ENCODE peak calls at places on chromosomes 2 and 18, in four cellular contexts. W is HepG2, N is H1, E is GM12878. G is an unnamed sample.

GRCh38 chr2:207513577-207514257 is 16.0 kb upstream of the CREB1 start:
- DNase-seq in W (no peak), E (no peak), N (no peak), G (no peak)

GRCh38 chr2:179528576-179529069 is 264.0 kb upstream of the SESTD1 start:
- DNase-seq in N (no peak), E (no peak), W (peak; percentile 57), G (no peak)

GRCh38 chr2:5748941-5749731 is 57.0 kb downstream of the SOX11 start:
- DNase-seq in E (no peak), N (no peak), W (no peak), G (no peak)

GRCh38 chr2:137207030-137207429 is 441.7 kb downstream of the THSD7B start:
- DNase-seq in N (no peak), E (no peak), W (no peak), G (no peak)

GRCh38 chr18:23283933-23284430 is 148.7 kb downstream of the CABLES1 start:
- DNase-seq in W (peak; percentile 65), E (peak; percentile 86), N (peak; percentile 57), G (peak; percentile 87)

GRCh38 chr2:225429718-225430117 is 30.2 kb downstream of the NYAP2 start:
- DNase-seq in E (no peak), N (no peak), W (no peak), G (no peak)

GRCh38 chr2:26241928-26242436 is 2.5 kb downstream of the HADHA start:
- DNase-seq in E (no peak), N (no peak), W (no peak), G (no peak)

GRCh38 chr18:23864620-23865019 is 149.9 kb upstream of the TTC39C start:
- DNase-seq in E (no peak), W (no peak), N (no peak), G (no peak)

GRCh38 chr18:72075040-72075439 is 469.1 kb downstream of the CBLN2 start:
- DNase-seq in E (no peak), W (no peak), N (no peak), G (no peak)

GRCh38 chr2:240197439-240198139 is 57.1 kb upstream of the OTOS start:
- DNase-seq in W (no peak), E (no peak), N (no peak), G (no peak)

GRCh38 chr2:69372767-69373166 is 14.3 kb downstream of the GFPT1 start:
- DNase-seq in N (no peak), E (no peak), W (no peak), G (no peak)

DNA sequence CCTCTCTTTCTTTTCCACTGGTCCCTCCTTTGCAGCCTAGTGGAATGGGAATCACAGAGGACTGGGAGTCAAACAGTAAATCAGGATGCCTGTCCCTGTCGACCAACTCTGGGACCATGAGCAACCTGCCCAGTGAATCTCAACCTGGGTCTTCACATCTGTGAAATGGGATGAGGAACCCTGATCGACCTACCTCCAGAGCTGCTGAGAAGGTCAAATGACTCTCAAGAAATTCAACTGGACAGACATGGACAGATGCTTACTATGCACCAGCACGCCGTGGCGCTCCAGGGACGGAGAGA is 73.3 kb upstream of the TAF1B start:
- DNase-seq in W (no peak), N (no peak), E (no peak), G (no peak)
- H3K9ac ChIP-seq in W (no peak overlapping the region), N (no peak overlapping the region), E (no peak overlapping the region), G (peak overlapping the region; percentile 21)

GRCh38 chr18:52408800-52409302 is 68.9 kb downstream of the DCC start:
- DNase-seq in E (no peak), N (no peak), W (no peak), G (no peak)

GRCh38 chr18:52409732-52410131 is 69.7 kb downstream of the DCC start:
- DNase-seq in N (no peak), E (peak; percentile 40), W (peak; percentile 12), G (no peak)
- TF ChIP-seq SUZ12 in N (no peak), E (no peak), W (no peak), G (no peak)

GRCh38 chr2:36915627-36916026 is 50.7 kb downstream of the STRN start:
- DNase-seq in E (no peak), N (no peak), W (no peak), G (no peak)

GRCh38 chr2:36919041-36919837 is 47.1 kb downstream of the STRN start:
- DNase-seq in E (no peak), W (peak; percentile 38), N (no peak), G (no peak)

GRCh38 chr2:36921984-36922383 is 44.4 kb downstream of the STRN start:
- DNase-seq in E (no peak), W (no peak), N (no peak), G (no peak)

GRCh38 chr2:36912692-36913091 is 53.6 kb downstream of the STRN start:
- DNase-seq in N (no peak), W (no peak), E (no peak), G (no peak)

DNA sequence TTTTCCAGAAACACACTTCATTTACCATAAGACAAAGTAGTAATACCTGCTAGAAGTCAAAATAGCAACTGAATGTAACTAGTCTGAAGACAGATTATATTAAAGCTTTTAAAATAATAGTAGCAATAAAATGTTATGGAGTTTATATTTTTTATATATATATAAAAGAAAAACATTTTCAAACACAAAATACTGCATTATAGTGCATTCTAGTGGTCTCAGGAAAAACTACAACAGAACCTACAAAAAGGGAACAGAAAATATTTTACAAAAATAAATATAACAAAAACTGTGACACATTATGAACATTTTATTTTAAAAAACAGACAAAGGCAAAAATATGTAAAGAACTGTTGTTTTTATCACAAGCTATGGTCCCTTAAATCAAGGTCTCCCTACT is 48.0 kb downstream of the STRN start:
- DNase-seq in E (no peak), N (no peak), W (no peak), G (no peak)
- H3K9ac ChIP-seq in E (no peak overlapping the region), N (no peak overlapping the region), W (no peak overlapping the region), G (no peak overlapping the region)

DNA sequence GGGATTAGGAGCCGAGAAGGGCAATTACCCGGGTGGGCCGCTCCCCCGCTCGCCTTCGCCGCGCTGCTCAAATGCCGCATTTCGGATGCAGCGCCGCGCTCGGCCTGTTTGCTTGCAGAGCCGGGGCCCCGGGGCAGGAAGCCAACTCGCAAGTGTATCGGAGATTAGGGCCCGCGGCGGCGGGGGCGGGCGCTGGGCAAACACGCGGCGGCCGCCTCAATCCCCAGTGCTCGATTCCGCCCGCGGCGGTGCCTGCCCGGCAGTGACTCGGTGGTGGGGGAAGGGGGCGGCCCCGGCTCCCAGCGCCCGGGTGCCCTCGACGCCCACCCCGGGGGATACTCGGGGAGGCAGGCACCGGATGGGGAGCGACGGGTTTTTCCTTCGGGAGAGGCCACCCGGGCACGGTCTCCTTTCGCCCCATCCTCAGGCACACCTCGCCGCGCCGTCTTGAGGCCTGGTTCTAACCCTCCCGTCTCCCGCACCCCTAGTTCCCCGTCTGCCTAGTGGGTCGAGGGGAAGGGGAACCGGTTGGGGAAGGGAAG is 26.6 kb upstream of the NOTO start:
- DNase-seq in N (peak; percentile 79), E (no peak), W (peak; percentile 53), G (no peak)
- TF ChIP-seq SUZ12 in N (peak; percentile 86), E (peak; percentile 97), W (no peak), G (no peak)

GRCh38 chr2:198371902-198372611 is 567.7 kb downstream of the PLCL1 start:
- DNase-seq in N (no peak), W (no peak), E (peak; percentile 67), G (no peak)

GRCh38 chr2:198375073-198375430 is 570.7 kb downstream of the PLCL1 start:
- DNase-seq in W (no peak), E (no peak), N (no peak), G (no peak)

GRCh38 chr2:198368089-198368488 is 563.7 kb downstream of the PLCL1 start:
- DNase-seq in W (no peak), N (no peak), E (no peak), G (no peak)

GRCh38 chr2:198374375-198375072 is 570.1 kb downstream of the PLCL1 start:
- DNase-seq in E (no peak), W (peak; percentile 51), N (peak; percentile 59), G (peak; percentile 63)

DNA sequence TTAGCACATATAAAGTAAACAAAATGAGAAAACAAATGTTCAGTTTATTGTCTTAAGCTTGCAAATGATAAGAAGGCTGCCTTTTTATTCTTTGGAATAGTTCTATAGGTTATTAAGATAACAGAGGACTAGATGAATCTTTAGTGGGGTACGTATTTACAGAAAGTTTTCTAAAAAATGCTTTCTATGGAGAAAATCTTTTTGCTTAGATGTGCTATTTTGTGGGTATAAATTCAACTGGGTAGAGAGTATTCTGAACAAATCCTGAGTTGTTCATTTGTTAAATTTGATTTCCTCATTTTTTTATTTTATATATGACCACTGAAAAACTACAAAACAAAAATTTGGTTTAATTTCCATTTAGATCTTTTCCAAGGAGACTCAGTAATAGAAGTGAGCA is 566.9 kb downstream of the PLCL1 start:
- DNase-seq in N (no peak), W (no peak), E (no peak), G (no peak)
- H3K9ac ChIP-seq in N (no peak overlapping the region), W (no peak overlapping the region), E (no peak overlapping the region), G (no peak overlapping the region)

G was measured in NT2/D1.